ENCODE peak calls at places on chromosomes 2 and 18, in eight cellular contexts. One of them, this sample, is unnamed.

GRCh38 chr18:24417465-24417864 is 9.0 kb upstream of the IMPACT start:
- DNase-seq in stomach: no peak
- DNase-seq in uterus: no peak
- DNase-seq in lower leg skin: no peak
- DNase-seq in GM12892: no peak
- DNase-seq in transverse colon: no peak
- DNase-seq in IMR-90: no peak
- DNase-seq in erythroblast: peak; percentile 20
- DNase-seq in this sample: no peak

GRCh38 chr2:240999001-240999791 is 778 bp downstream of the SNED1 start:
- DNase-seq in GM12892: no peak
- DNase-seq in IMR-90: no peak
- DNase-seq in uterus: peak; percentile 15
- DNase-seq in transverse colon: peak; percentile 28
- DNase-seq in erythroblast: no peak
- DNase-seq in stomach: peak; percentile 45
- DNase-seq in lower leg skin: peak; percentile 81
- DNase-seq in this sample: no peak

GRCh38 chr2:96154506-96155380 is 9.5 kb upstream of the DUSP2 start:
- DNase-seq in stomach: no peak
- DNase-seq in lower leg skin: no peak
- DNase-seq in IMR-90: no peak
- DNase-seq in GM12892: no peak
- DNase-seq in uterus: no peak
- DNase-seq in transverse colon: no peak
- DNase-seq in erythroblast: no peak
- DNase-seq in this sample: no peak

GRCh38 chr2:128260239-128261138 is 58.2 kb downstream of the HS6ST1 start:
- DNase-seq in IMR-90: peak; percentile 81
- DNase-seq in erythroblast: no peak
- DNase-seq in uterus: no peak
- DNase-seq in transverse colon: no peak
- DNase-seq in lower leg skin: peak; percentile 91
- DNase-seq in stomach: peak; percentile 59
- DNase-seq in GM12892: no peak
- DNase-seq in this sample: peak; percentile 87

GRCh38 chr18:6270791-6271216 is 143.9 kb downstream of the L3MBTL4 start:
- DNase-seq in uterus: no peak
- DNase-seq in GM12892: no peak
- DNase-seq in stomach: no peak
- DNase-seq in transverse colon: no peak
- DNase-seq in lower leg skin: no peak
- DNase-seq in erythroblast: no peak
- DNase-seq in IMR-90: no peak
- DNase-seq in this sample: no peak

GRCh38 chr2:224025874-224026273 is 13.2 kb downstream of the SERPINE2 start:
- DNase-seq in uterus: no peak
- DNase-seq in erythroblast: peak; percentile 6
- DNase-seq in transverse colon: peak; percentile 11
- DNase-seq in stomach: no peak
- DNase-seq in GM12892: no peak
- DNase-seq in IMR-90: no peak
- DNase-seq in lower leg skin: no peak
- DNase-seq in this sample: no peak

GRCh38 chr2:25301453-25302352 is 40.0 kb downstream of the DNMT3A start:
- DNase-seq in IMR-90: peak; percentile 91
- DNase-seq in erythroblast: no peak
- DNase-seq in GM12892: peak; percentile 77
- DNase-seq in uterus: no peak
- DNase-seq in transverse colon: peak; percentile 34
- DNase-seq in lower leg skin: no peak
- DNase-seq in stomach: no peak
- DNase-seq in this sample: peak; percentile 91

GRCh38 chr2:74464406-74464805 is 776 bp downstream of the MOGS start:
- DNase-seq in uterus: no peak
- DNase-seq in GM12892: no peak
- DNase-seq in IMR-90: no peak
- DNase-seq in stomach: no peak
- DNase-seq in lower leg skin: no peak
- DNase-seq in transverse colon: no peak
- DNase-seq in erythroblast: no peak
- DNase-seq in this sample: no peak

GRCh38 chr2:55063713-55064323 is 13.6 kb upstream of the RTN4 start:
- DNase-seq in GM12892: no peak
- DNase-seq in erythroblast: peak; percentile 52
- DNase-seq in stomach: no peak
- DNase-seq in uterus: no peak
- DNase-seq in lower leg skin: no peak
- DNase-seq in IMR-90: no peak
- DNase-seq in transverse colon: peak; percentile 19
- DNase-seq in this sample: no peak

GRCh38 chr2:236728916-236729670 is 159.5 kb downstream of the ACKR3 start:
- DNase-seq in erythroblast: no peak
- DNase-seq in IMR-90: no peak
- DNase-seq in lower leg skin: no peak
- DNase-seq in GM12892: no peak
- DNase-seq in stomach: no peak
- DNase-seq in uterus: no peak
- DNase-seq in transverse colon: no peak
- DNase-seq in this sample: no peak

GRCh38 chr18:62566818-62567217 is 44.0 kb downstream of the ZCCHC2 start:
- DNase-seq in uterus: no peak
- DNase-seq in IMR-90: no peak
- DNase-seq in stomach: no peak
- DNase-seq in GM12892: no peak
- DNase-seq in erythroblast: no peak
- DNase-seq in lower leg skin: no peak
- DNase-seq in transverse colon: no peak
- DNase-seq in this sample: no peak

GRCh38 chr18:57434177-57434535 is 1.0 kb upstream of the ONECUT2 start:
- DNase-seq in lower leg skin: no peak
- DNase-seq in transverse colon: no peak
- DNase-seq in GM12892: no peak
- DNase-seq in IMR-90: no peak
- DNase-seq in erythroblast: no peak
- DNase-seq in stomach: no peak
- DNase-seq in uterus: no peak
- DNase-seq in this sample: no peak

GRCh38 chr2:111169268-111169667 is 48.6 kb downstream of the BCL2L11 start:
- DNase-seq in IMR-90: no peak
- DNase-seq in GM12892: no peak
- DNase-seq in uterus: no peak
- DNase-seq in transverse colon: no peak
- DNase-seq in erythroblast: peak; percentile 58
- DNase-seq in lower leg skin: no peak
- DNase-seq in stomach: no peak
- DNase-seq in this sample: no peak

GRCh38 chr2:111166115-111166514 is 45.4 kb downstream of the BCL2L11 start:
- DNase-seq in IMR-90: no peak
- DNase-seq in transverse colon: no peak
- DNase-seq in uterus: no peak
- DNase-seq in stomach: no peak
- DNase-seq in erythroblast: no peak
- DNase-seq in lower leg skin: no peak
- DNase-seq in GM12892: no peak
- DNase-seq in this sample: no peak

GRCh38 chr2:111165084-111165483 is 44.4 kb downstream of the BCL2L11 start:
- DNase-seq in erythroblast: no peak
- DNase-seq in IMR-90: no peak
- DNase-seq in uterus: peak; percentile 27
- DNase-seq in lower leg skin: no peak
- DNase-seq in transverse colon: no peak
- DNase-seq in stomach: no peak
- DNase-seq in GM12892: no peak
- DNase-seq in this sample: no peak

GRCh38 chr2:111168528-111168929 is 47.8 kb downstream of the BCL2L11 start:
- DNase-seq in erythroblast: peak; percentile 92
- DNase-seq in lower leg skin: peak; percentile 68
- DNase-seq in IMR-90: peak; percentile 89
- DNase-seq in transverse colon: peak; percentile 57
- DNase-seq in stomach: peak; percentile 67
- DNase-seq in uterus: no peak
- DNase-seq in GM12892: no peak
- DNase-seq in this sample: peak; percentile 60

GRCh38 chr2:111167238-111168162 is 46.8 kb downstream of the BCL2L11 start:
- DNase-seq in IMR-90: no peak
- DNase-seq in erythroblast: peak; percentile 56
- DNase-seq in uterus: no peak
- DNase-seq in transverse colon: no peak
- DNase-seq in lower leg skin: peak; percentile 68
- DNase-seq in GM12892: no peak
- DNase-seq in stomach: no peak
- DNase-seq in this sample: no peak
- TF ChIP-seq POLR2A in IMR-90: no peak
- TF ChIP-seq POLR2A in erythroblast: peak; percentile 20
- TF ChIP-seq POLR2A in uterus: no peak
- TF ChIP-seq POLR2A in transverse colon: no peak
- TF ChIP-seq POLR2A in lower leg skin: no peak
- TF ChIP-seq POLR2A in GM12892: no peak
- TF ChIP-seq POLR2A in stomach: no peak
- TF ChIP-seq POLR2A in this sample: no peak

GRCh38 chr2:61538920-61539559 is 884 bp upstream of the XPO1 start:
- DNase-seq in GM12892: no peak
- DNase-seq in IMR-90: peak; percentile 10
- DNase-seq in erythroblast: no peak
- DNase-seq in transverse colon: peak; percentile 19
- DNase-seq in uterus: peak; percentile 42
- DNase-seq in lower leg skin: no peak
- DNase-seq in stomach: no peak
- DNase-seq in this sample: no peak

GRCh38 chr2:61536086-61536722 is 2.0 kb downstream of the XPO1 start:
- DNase-seq in lower leg skin: peak; percentile 97
- DNase-seq in stomach: no peak
- DNase-seq in erythroblast: peak; percentile 93
- DNase-seq in GM12892: no peak
- DNase-seq in transverse colon: no peak
- DNase-seq in uterus: no peak
- DNase-seq in IMR-90: peak; percentile 16
- DNase-seq in this sample: peak; percentile 5

GRCh38 chr2:61536723-61537581 is 1.2 kb downstream of the XPO1 start:
- DNase-seq in uterus: peak; percentile 86
- DNase-seq in GM12892: peak; percentile 39
- DNase-seq in transverse colon: peak; percentile 90
- DNase-seq in stomach: peak; percentile 84
- DNase-seq in IMR-90: peak; percentile 88
- DNase-seq in lower leg skin: peak; percentile 93
- DNase-seq in erythroblast: peak; percentile 67
- DNase-seq in this sample: peak; percentile 74

GRCh38 chr2:61537590-61538178 is 472 bp downstream of the XPO1 start:
- DNase-seq in erythroblast: no peak
- DNase-seq in transverse colon: no peak
- DNase-seq in uterus: no peak
- DNase-seq in stomach: no peak
- DNase-seq in lower leg skin: peak; percentile 90
- DNase-seq in IMR-90: no peak
- DNase-seq in GM12892: no peak
- DNase-seq in this sample: no peak

DNA sequence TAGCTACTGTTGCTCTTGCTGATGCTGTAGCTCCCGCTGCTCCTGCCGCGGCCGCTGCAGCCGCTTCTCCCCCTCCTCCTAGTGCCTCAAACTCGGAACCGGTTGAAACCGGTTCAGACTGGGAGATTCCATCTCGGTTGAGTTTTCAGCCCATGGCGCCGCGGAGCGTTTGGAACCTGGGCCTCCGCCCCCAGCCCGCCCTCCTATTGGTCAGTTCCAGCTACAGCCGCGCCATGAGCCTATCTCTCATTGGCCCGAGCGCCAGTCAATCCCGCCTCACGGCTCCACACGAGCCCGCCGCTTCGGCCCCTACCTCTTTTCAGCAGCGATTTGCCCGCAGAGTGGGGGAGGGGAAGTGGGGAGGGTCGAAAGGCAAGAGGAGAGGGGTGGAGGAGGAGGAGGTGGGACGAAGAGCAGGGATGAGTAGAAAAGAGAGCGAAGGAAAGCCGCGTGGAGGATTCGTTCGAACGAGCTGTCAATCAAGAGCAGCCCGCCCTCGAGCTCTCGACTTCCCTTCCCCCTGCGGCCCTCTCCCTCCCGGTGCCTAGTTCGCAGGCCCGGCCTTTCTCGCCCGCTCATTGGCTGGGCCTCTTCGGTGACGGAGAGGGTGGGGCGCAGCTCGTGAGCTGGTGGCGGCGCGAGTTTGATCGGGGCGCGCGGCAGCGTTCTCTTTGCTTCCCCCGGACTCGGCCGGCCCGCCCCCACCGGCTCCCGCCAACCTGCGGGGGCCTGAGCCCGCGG is at the start of gene XPO1:
- DNase-seq in erythroblast: peak; percentile 100
- DNase-seq in lower leg skin: peak; percentile 100
- DNase-seq in transverse colon: peak; percentile 99
- DNase-seq in stomach: peak; percentile 99
- DNase-seq in IMR-90: peak; percentile 99
- DNase-seq in GM12892: peak; percentile 87
- DNase-seq in uterus: peak; percentile 99
- DNase-seq in this sample: peak; percentile 95
- TF ChIP-seq POLR2A in erythroblast: peak; percentile 85
- TF ChIP-seq POLR2A in lower leg skin: no peak
- TF ChIP-seq POLR2A in transverse colon: peak; percentile 92
- TF ChIP-seq POLR2A in stomach: peak; percentile 82
- TF ChIP-seq POLR2A in IMR-90: peak; percentile 76
- TF ChIP-seq POLR2A in GM12892: peak; percentile 90
- TF ChIP-seq POLR2A in uterus: peak; percentile 96
- TF ChIP-seq POLR2A in this sample: peak; percentile 90

DNA sequence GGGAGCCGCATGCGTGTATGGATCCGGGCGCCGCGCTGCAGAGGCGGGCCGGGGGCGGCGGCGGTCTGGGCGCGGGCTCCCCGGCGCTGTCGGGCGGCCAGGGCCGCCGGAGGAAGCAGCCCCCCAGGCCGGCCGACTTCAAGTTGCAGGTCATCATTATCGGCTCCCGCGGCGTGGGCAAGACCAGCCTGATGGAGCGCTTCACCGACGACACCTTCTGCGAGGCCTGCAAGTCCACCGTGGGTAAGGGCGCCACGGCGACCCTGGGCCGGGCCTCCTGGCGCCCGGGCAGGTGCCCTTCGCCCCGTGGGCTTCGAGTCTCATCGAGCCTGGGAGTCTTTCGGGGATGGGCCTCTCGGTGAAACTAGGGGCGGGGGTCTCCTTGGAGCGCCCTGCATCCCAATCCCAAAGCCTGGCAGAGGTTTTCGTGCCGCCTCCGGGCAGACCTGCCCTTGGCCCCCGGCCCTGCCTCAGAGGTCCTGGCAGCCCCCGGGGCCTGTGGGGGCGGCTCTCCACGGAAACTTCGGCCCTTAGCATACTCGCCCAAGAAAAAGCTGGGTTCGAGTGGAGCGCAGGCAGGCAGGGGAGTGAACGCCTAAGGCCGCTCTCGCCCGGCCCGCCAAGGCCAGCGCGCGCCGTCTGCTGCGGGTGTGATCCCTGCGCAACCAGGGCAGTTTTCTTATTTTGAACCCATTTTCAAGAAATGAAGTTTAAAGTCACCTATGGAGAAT is 639 bp downstream of the RAB12 start:
- DNase-seq in GM12892: no peak
- DNase-seq in transverse colon: peak; percentile 15
- DNase-seq in lower leg skin: no peak
- DNase-seq in uterus: peak; percentile 18
- DNase-seq in IMR-90: no peak
- DNase-seq in erythroblast: peak; percentile 77
- DNase-seq in stomach: no peak
- DNase-seq in this sample: no peak
- TF ChIP-seq POLR2A in GM12892: no peak
- TF ChIP-seq POLR2A in transverse colon: no peak
- TF ChIP-seq POLR2A in lower leg skin: no peak
- TF ChIP-seq POLR2A in uterus: no peak
- TF ChIP-seq POLR2A in IMR-90: no peak
- TF ChIP-seq POLR2A in erythroblast: no peak
- TF ChIP-seq POLR2A in stomach: no peak
- TF ChIP-seq POLR2A in this sample: no peak

GRCh38 chr2:169031202-169031601 is at the start of gene ABCB11:
- DNase-seq in erythroblast: no peak
- DNase-seq in transverse colon: no peak
- DNase-seq in IMR-90: no peak
- DNase-seq in GM12892: no peak
- DNase-seq in uterus: no peak
- DNase-seq in lower leg skin: no peak
- DNase-seq in stomach: no peak
- DNase-seq in this sample: no peak
- TF ChIP-seq POLR2A in erythroblast: no peak
- TF ChIP-seq POLR2A in transverse colon: no peak
- TF ChIP-seq POLR2A in IMR-90: no peak
- TF ChIP-seq POLR2A in GM12892: no peak
- TF ChIP-seq POLR2A in uterus: no peak
- TF ChIP-seq POLR2A in lower leg skin: no peak
- TF ChIP-seq POLR2A in stomach: no peak
- TF ChIP-seq POLR2A in this sample: no peak

This sample was measured in H54.